ENCODE peak calls at places on chromosomes 16 and 17, in seven cellular contexts. T is cardiac muscle cell, N is lung, R is foreskin keratinocyte, P is small intestine, V is adrenal gland, L is aorta. D is an unnamed sample.
A peak's percentile ranks its signal among the peaks of the same experiment; 100 is the strongest.

GRCh38 chr16:90026135-90026534 is 6.9 kb upstream of the DBNDD1 start:
- DNase-seq in T (no peak), N (no peak), R (no peak), P (no peak), V (no peak), L (no peak), D (no peak)

GRCh38 chr16:30473231-30474061 is 904 bp downstream of the ITGAL start:
- DNase-seq in T (no peak), N (no peak), R (no peak), P (no peak), V (no peak), L (no peak), D (no peak)

GRCh38 chr17:37220609-37220953 is 155.2 kb upstream of the C17orf78 start:
- DNase-seq in T (peak; percentile 52), N (no peak), R (no peak), P (no peak), V (no peak), L (no peak), D (no peak)

GRCh38 chr16:79628501-79628975 is 28.0 kb upstream of the MAF start:
- DNase-seq in T (peak; percentile 9), N (no peak), R (peak; percentile 93), P (no peak), V (no peak), L (no peak), D (no peak)

GRCh38 chr17:55710410-55710809 is 12.3 kb downstream of the TMEM100 start:
- DNase-seq in T (peak; percentile 43), N (no peak), R (no peak), P (no peak), V (no peak), L (no peak), D (no peak)

GRCh38 chr17:11039342-11039741 is 201.5 kb upstream of the PIRT start:
- DNase-seq in T (no peak), N (no peak), R (no peak), P (no peak), V (no peak), L (no peak), D (no peak)

GRCh38 chr16:89248196-89249005 is 30.9 kb downstream of the ZNF778 start:
- DNase-seq in T (no peak), N (no peak), R (no peak), P (no peak), V (no peak), L (no peak), D (no peak)

GRCh38 chr17:35312346-35312745 is 61.1 kb downstream of the SLFN11 start:
- DNase-seq in T (no peak), N (no peak), R (no peak), P (no peak), V (no peak), L (no peak), D (no peak)

GRCh38 chr17:67095803-67096202 is 51.4 kb downstream of the CACNG1 start:
- DNase-seq in T (peak; percentile 35), N (no peak), R (peak; percentile 26), P (no peak), V (no peak), L (no peak), D (no peak)

DNA sequence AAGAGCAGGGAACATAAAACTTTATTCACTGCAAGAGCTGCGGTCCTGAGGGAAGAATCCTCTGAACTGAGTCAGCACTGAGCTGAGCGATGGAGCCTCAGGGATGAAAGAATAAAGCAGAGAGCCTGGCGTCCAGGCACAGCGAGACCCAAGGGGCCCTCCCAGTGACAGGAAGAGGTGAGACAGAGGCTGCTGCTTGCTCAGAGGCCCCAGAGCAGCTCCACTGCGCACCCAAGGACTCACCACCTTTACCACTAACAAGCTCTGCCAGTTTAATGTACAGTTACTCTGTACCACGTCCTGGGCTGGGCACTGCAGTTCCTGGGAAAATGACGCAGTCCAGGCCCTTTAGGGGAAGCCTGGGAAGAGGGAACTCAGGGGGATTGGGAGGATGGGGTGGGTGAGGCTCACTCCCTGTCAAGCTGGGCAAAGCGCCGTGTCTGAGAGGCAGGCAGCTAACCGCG is 5.6 kb downstream of the GFAP start:
- DNase-seq in T (no peak), N (no peak), R (peak; percentile 87), P (no peak), V (peak; percentile 10), L (peak; percentile 68), D (no peak)
- H3K27ac ChIP-seq in T (no peak overlapping the region), N (no peak overlapping the region), R (no peak overlapping the region), P (no peak overlapping the region), V (no peak overlapping the region), L (no peak overlapping the region), D (no peak overlapping the region)

GRCh38 chr16:88103011-88103410 is 151.8 kb downstream of the BANP start:
- DNase-seq in T (no peak), N (no peak), R (no peak), P (no peak), V (no peak), L (peak; percentile 62), D (no peak)

GRCh38 chr16:88099563-88099890 is 148.3 kb downstream of the BANP start:
- DNase-seq in T (no peak), N (no peak), R (no peak), P (no peak), V (no peak), L (no peak), D (no peak)

GRCh38 chr16:88103581-88104188 is 152.5 kb downstream of the BANP start:
- DNase-seq in T (no peak), N (no peak), R (no peak), P (no peak), V (no peak), L (peak; percentile 51), D (no peak)

GRCh38 chr16:88102597-88102996 is 151.4 kb downstream of the BANP start:
- DNase-seq in T (no peak), N (no peak), R (no peak), P (no peak), V (no peak), L (peak; percentile 46), D (no peak)
- H3K27ac ChIP-seq in T (no peak overlapping the region), N (no peak overlapping the region), R (no peak overlapping the region), P (no peak overlapping the region), V (no peak overlapping the region), L (no peak overlapping the region), D (no peak overlapping the region)

DNA sequence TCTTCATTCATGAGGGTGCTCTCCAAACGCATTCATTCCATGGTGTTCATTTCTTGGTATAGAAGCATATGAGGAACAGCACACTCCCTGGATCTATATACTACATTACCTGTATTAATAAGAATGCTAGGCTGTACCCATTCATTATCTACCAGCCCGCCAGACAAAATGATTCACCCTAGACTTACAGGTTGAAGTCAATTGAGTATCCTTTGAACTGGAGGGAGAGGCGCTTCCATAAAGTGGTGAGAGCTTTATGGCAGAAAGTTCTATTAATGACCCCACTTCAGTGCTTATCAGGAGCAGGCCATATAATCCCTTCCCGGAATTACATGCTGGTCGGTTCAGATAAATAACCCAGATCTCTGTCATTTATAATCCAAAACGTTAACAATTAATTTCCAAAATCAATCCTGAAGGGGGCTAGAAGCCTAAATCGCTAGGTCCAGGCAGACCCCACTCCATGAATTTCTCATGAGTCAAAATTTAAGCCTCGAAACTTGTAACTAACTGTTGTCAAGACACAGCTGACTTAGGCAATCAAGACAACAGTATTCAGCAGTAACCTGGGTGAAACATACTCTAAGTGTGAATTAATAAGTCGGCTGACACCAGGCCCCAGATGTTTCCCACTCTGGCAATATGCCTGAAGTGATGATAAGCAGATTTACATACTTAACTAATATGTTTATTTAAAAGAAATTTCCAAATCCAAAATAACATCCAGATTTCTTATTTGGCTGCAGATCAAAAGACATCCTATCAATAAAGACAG is 44.7 kb upstream of the TOX3 start:
- DNase-seq in T (no peak), N (no peak), R (no peak), P (peak; percentile 95), V (no peak), L (no peak), D (no peak)
- H3K27ac ChIP-seq in T (no peak overlapping the region), N (no peak overlapping the region), R (no peak overlapping the region), P (peak overlapping the region; percentile 60), V (no peak overlapping the region), L (no peak overlapping the region), D (no peak overlapping the region)

GRCh38 chr16:85859818-85860125 is 39.2 kb upstream of the IRF8 start:
- DNase-seq in T (no peak), N (no peak), R (no peak), P (no peak), V (no peak), L (no peak), D (no peak)

GRCh38 chr16:85860413-85861094 is 38.4 kb upstream of the IRF8 start:
- DNase-seq in T (no peak), N (no peak), R (no peak), P (no peak), V (peak; percentile 7), L (no peak), D (no peak)

GRCh38 chr16:85858984-85859817 is 39.8 kb upstream of the IRF8 start:
- DNase-seq in T (no peak), N (no peak), R (no peak), P (no peak), V (peak; percentile 10), L (no peak), D (no peak)

GRCh38 chr16:85862476-85863383 is 36.2 kb upstream of the IRF8 start:
- DNase-seq in T (no peak), N (no peak), R (no peak), P (peak; percentile 42), V (peak; percentile 5), L (no peak), D (no peak)

DNA sequence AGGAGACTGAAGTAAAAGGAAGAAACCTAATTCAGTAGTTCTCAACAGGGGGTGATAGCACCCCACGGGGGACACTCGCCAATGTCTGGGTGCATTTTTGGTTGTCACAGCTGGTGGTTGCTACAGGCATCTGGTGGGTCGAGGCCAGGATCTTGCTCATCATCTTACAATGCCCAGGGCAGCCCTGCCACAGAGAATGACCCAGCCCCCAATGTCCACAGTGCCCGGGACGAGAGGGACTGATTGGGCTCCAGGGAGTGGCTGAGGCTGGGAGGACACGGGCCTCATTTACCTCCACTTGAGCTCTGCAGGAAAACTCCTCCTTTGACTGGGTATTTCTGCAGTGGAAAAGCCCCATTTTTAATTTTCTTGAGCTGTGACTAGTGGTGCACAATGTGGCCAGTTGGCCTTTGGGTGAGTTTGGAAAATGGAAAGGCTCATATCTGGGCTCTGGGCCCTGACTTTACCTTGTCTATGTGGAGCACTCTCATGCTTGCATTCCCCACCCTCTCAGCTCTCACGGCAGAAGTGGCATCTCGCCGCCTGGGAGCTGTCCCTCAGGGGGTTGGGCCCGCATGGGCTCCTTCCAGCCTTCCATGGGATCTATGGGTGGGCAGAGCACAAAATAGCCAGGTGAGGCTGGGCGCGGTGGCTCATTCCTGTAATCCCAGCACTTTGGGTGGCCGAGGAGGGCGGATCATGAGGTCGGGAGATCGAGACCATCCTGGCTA is 37.7 kb upstream of the IRF8 start:
- DNase-seq in T (no peak), N (no peak), R (no peak), P (no peak), V (peak; percentile 8), L (no peak), D (no peak)
- H3K27ac ChIP-seq in T (no peak overlapping the region), N (no peak overlapping the region), R (no peak overlapping the region), P (no peak overlapping the region), V (no peak overlapping the region), L (no peak overlapping the region), D (no peak overlapping the region)

D was measured in caudate nucleus.